ENCODE peak calls at places on chromosomes 4 and X, in six cellular contexts. M, U, R, B, E and T are unnamed samples.

GRCh38 chr4:177322156-177322685 is 12.5 kb downstream of the NEIL3 start:
- DNase-seq in M (no peak), U (no peak), R (no peak), B (peak; percentile 16), E (no peak), T (no peak)

GRCh38 chr4:41369680-41370079 is 113.0 kb downstream of the UCHL1 start:
- DNase-seq in M (peak; percentile 73), U (peak; percentile 39), R (no peak), B (peak; percentile 22), E (peak; percentile 44), T (no peak)

GRCh38 chrX:134171661-134172587 is 65.1 kb upstream of the CCDC160 start:
- DNase-seq in M (no peak), U (no peak), R (no peak), B (no peak), E (peak; percentile 34), T (no peak)

GRCh38 chr4:80507507-80507906 is 172.0 kb downstream of the CFAP299 start:
- DNase-seq in M (no peak), U (no peak), R (no peak), B (no peak), E (no peak), T (no peak)

GRCh38 chrX:107750263-107750662 is 25.3 kb downstream of the TSC22D3 start:
- DNase-seq in M (no peak), U (no peak), R (no peak), B (no peak), E (no peak), T (no peak)

GRCh38 chrX:118530537-118530936 is 34.9 kb downstream of the DOCK11 start:
- DNase-seq in M (no peak), U (no peak), R (no peak), B (peak; percentile 21), E (no peak), T (no peak)

GRCh38 chr4:81213671-81214070 is 1.4 kb downstream of the PRKG2 start:
- DNase-seq in M (no peak), U (no peak), R (no peak), B (no peak), E (no peak), T (no peak)

GRCh38 chr4:159175165-159175988 is 72.5 kb downstream of the RAPGEF2 start:
- DNase-seq in M (no peak), U (peak; percentile 55), R (peak; percentile 87), B (peak; percentile 83), E (peak; percentile 53), T (peak; percentile 71)

GRCh38 chr4:89528525-89529133 is 221.0 kb upstream of the GPRIN3 start:
- DNase-seq in M (no peak), U (no peak), R (no peak), B (no peak), E (no peak), T (no peak)

GRCh38 chrX:149631293-149632165 is at the start of gene TMEM185A:
- DNase-seq in M (no peak), U (no peak), R (peak; percentile 7), B (peak; percentile 9), E (peak; percentile 74), T (no peak)

GRCh38 chr4:98890698-98891097 is 38.2 kb downstream of the EIF4E start:
- DNase-seq in M (no peak), U (no peak), R (no peak), B (peak; percentile 26), E (no peak), T (no peak)

GRCh38 chr4:40856836-40857362 is 107.1 kb downstream of the NSUN7 start:
- DNase-seq in M (peak; percentile 26), U (no peak), R (no peak), B (peak; percentile 42), E (peak; percentile 65), T (no peak)

GRCh38 chr4:10045481-10045880 is 24.2 kb upstream of the SLC2A9 start:
- DNase-seq in M (no peak), U (peak; percentile 80), R (no peak), B (peak; percentile 84), E (no peak), T (no peak)

GRCh38 chrX:106899841-106900240 is 3.3 kb downstream of the RIPPLY1 start:
- DNase-seq in M (no peak), U (no peak), R (no peak), B (no peak), E (no peak), T (no peak)

GRCh38 chr4:188660796-188661195 is 521.6 kb downstream of the TRIML1 start:
- DNase-seq in M (no peak), U (no peak), R (no peak), B (no peak), E (no peak), T (no peak)

GRCh38 chr4:97116511-97116910 is 1026.8 kb downstream of the STPG2 start:
- DNase-seq in M (no peak), U (no peak), R (no peak), B (no peak), E (no peak), T (no peak)

GRCh38 chrX:1075156-1075555 is 137.3 kb downstream of the CRLF2 start:
- DNase-seq in M (no peak), U (no peak), R (no peak), B (no peak), E (no peak), T (no peak)

GRCh38 chr4:86924805-86925204 is 10.0 kb upstream of the AFF1 start:
- DNase-seq in M (no peak), U (peak; percentile 90), R (peak; percentile 50), B (peak; percentile 50), E (no peak), T (no peak)

GRCh38 chr4:101711590-101712255 is 78.8 kb upstream of the BANK1 start:
- DNase-seq in M (no peak), U (no peak), R (no peak), B (no peak), E (no peak), T (no peak)

GRCh38 chrX:44785652-44786051 is 58.2 kb upstream of the DUSP21 start:
- DNase-seq in M (no peak), U (peak; percentile 21), R (peak; percentile 50), B (peak; percentile 86), E (no peak), T (peak; percentile 9)

GRCh38 chr4:53349201-53349600 is 16.7 kb downstream of the SCFD2 start:
- DNase-seq in M (no peak), U (no peak), R (no peak), B (no peak), E (no peak), T (no peak)

GRCh38 chr4:55396305-55397023 is 707 bp downstream of the TMEM165 start:
- DNase-seq in M (no peak), U (no peak), R (no peak), B (peak; percentile 31), E (peak; percentile 46), T (no peak)

GRCh38 chr4:84481077-84481878 is 17.8 kb downstream of the NKX6-1 start:
- DNase-seq in M (no peak), U (no peak), R (no peak), B (no peak), E (no peak), T (no peak)
- H3K27me3 ChIP-seq in M (peaks cover 15% of the 10 kb centered on the region), U (peaks cover 68% of the 10 kb centered on the region), R (peaks cover 21% of the 10 kb centered on the region), B (peaks cover 68% of the 10 kb centered on the region), E (peaks cover 85% of the 10 kb centered on the region), T (peaks cover 40% of the 10 kb centered on the region)

DNA sequence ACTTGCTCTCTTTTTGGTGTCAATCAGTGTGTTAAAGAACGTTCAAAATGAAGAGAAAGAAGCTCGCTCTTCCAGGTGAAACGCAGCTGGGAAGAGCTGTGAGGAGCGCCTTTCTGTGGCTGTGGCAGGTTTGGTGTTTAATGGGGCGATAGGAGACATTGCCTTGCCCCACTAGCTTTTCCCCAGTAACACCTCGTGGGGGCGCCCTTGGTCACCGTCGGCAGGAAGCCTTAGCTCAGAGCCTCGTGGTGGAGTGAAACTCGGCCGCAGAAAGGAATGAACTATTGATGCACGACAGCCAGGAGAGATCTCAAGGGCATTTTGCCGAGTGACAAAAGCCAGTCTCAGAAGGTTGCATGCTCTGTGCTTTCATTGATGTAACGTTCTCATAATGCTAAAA is 65.1 kb downstream of the GPR143 start:
- DNase-seq in M (no peak), U (no peak), R (no peak), B (no peak), E (no peak), T (no peak)
- TF ChIP-seq CTCF in M (no peak), U (peak; percentile 9), R (peak; percentile 13), B (no peak), E (no peak), T (no peak)

GRCh38 chr4:61202100-61202637 is 2.0 kb downstream of the ADGRL3 start:
- DNase-seq in M (no peak), U (no peak), R (no peak), B (no peak), E (no peak), T (no peak)
- H3K27me3 ChIP-seq in M (no peaks in the 10 kb centered on the region), U (peaks cover 26% of the 10 kb centered on the region), R (no peaks in the 10 kb centered on the region), B (peaks cover 6% of the 10 kb centered on the region), E (peaks cover 59% of the 10 kb centered on the region), T (peaks cover 26% of the 10 kb centered on the region)

GRCh38 chrX:124594017-124594651 is 247.8 kb downstream of the SH2D1A start:
- DNase-seq in M (no peak), U (no peak), R (peak; percentile 0), B (no peak), E (no peak), T (no peak)

DNA sequence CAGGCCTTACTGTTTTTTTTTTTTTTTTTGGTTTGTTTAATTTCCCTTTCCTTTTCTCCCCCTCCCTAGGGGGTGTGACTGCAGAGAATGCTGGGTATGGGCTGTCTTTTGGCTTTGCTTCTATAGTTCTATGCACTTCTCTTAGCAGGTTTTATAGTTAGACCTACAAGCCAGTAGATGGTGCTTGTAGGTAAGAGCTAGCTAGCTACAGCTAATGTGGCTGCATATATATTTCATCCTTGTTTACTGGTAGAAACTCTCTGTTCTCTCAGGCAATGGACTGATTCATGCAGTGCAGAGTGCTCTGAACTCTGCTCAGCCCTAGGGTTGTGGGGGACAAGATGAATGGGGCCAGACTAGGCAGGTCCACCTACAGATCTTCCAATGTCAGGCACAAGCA is 246.4 kb downstream of the SH2D1A start:
- DNase-seq in M (no peak), U (no peak), R (no peak), B (no peak), E (no peak), T (no peak)
- TF ChIP-seq CTCF in M (no peak), U (no peak), R (no peak), B (no peak), E (no peak), T (no peak)